ENCODE peak calls at places on chromosomes 16 and 17, in six cellular contexts. One of them, this sample, is unnamed.

GRCh38 chr16:68064791-68065365 is 20.3 kb upstream of the NFATC3 start:
- DNase-seq in pancreas: peak; percentile 64
- DNase-seq in NB4: peak; percentile 80
- DNase-seq in cardiac fibroblast: peak; percentile 86
- DNase-seq in OCI-LY7: peak; percentile 75
- DNase-seq in dorsolateral prefrontal cortex: peak; percentile 52
- DNase-seq in this sample: peak; percentile 79

GRCh38 chr17:46972346-46972745 is 6.7 kb downstream of the RPRML start:
- DNase-seq in pancreas: peak; percentile 41
- DNase-seq in NB4: no peak
- DNase-seq in cardiac fibroblast: no peak
- DNase-seq in OCI-LY7: no peak
- DNase-seq in dorsolateral prefrontal cortex: peak; percentile 61
- DNase-seq in this sample: peak; percentile 45

GRCh38 chr17:18181358-18181757 is 2.3 kb upstream of the ALKBH5 start:
- DNase-seq in pancreas: no peak
- DNase-seq in NB4: no peak
- DNase-seq in cardiac fibroblast: peak; percentile 52
- DNase-seq in OCI-LY7: no peak
- DNase-seq in dorsolateral prefrontal cortex: no peak
- DNase-seq in this sample: no peak

GRCh38 chr17:40548982-40549680 is 16.1 kb downstream of the CCR7 start:
- DNase-seq in pancreas: peak; percentile 43
- DNase-seq in NB4: no peak
- DNase-seq in cardiac fibroblast: peak; percentile 97
- DNase-seq in OCI-LY7: no peak
- DNase-seq in dorsolateral prefrontal cortex: peak; percentile 1
- DNase-seq in this sample: peak; percentile 45

GRCh38 chr17:7777017-7777416 is 57.0 kb upstream of the KDM6B start:
- DNase-seq in pancreas: no peak
- DNase-seq in NB4: no peak
- DNase-seq in cardiac fibroblast: no peak
- DNase-seq in OCI-LY7: no peak
- DNase-seq in dorsolateral prefrontal cortex: no peak
- DNase-seq in this sample: no peak

GRCh38 chr16:12998376-12999085 is 97.1 kb downstream of the SHISA9 start:
- DNase-seq in pancreas: no peak
- DNase-seq in NB4: no peak
- DNase-seq in cardiac fibroblast: no peak
- DNase-seq in OCI-LY7: no peak
- DNase-seq in dorsolateral prefrontal cortex: no peak
- DNase-seq in this sample: no peak

GRCh38 chr17:57009737-57010445 is 32.0 kb downstream of the SCPEP1 start:
- DNase-seq in pancreas: peak; percentile 55
- DNase-seq in NB4: peak; percentile 80
- DNase-seq in cardiac fibroblast: peak; percentile 51
- DNase-seq in OCI-LY7: peak; percentile 81
- DNase-seq in dorsolateral prefrontal cortex: peak; percentile 57
- DNase-seq in this sample: peak; percentile 78

GRCh38 chr16:2882460-2883026 is 472 bp upstream of the FLYWCH2 start:
- DNase-seq in pancreas: peak; percentile 96
- DNase-seq in NB4: peak; percentile 98
- DNase-seq in cardiac fibroblast: peak; percentile 99
- DNase-seq in OCI-LY7: peak; percentile 98
- DNase-seq in dorsolateral prefrontal cortex: peak; percentile 99
- DNase-seq in this sample: peak; percentile 95

GRCh38 chr17:58587713-58588117 is 73.3 kb upstream of the MTMR4 start:
- DNase-seq in pancreas: peak; percentile 62
- DNase-seq in NB4: peak; percentile 59
- DNase-seq in cardiac fibroblast: peak; percentile 54
- DNase-seq in OCI-LY7: peak; percentile 73
- DNase-seq in dorsolateral prefrontal cortex: peak; percentile 62
- DNase-seq in this sample: peak; percentile 59

GRCh38 chr17:44636562-44636961 is 19.7 kb upstream of the MEIOC start:
- DNase-seq in pancreas: no peak
- DNase-seq in NB4: peak; percentile 60
- DNase-seq in cardiac fibroblast: peak; percentile 70
- DNase-seq in OCI-LY7: peak; percentile 45
- DNase-seq in dorsolateral prefrontal cortex: no peak
- DNase-seq in this sample: no peak

GRCh38 chr17:40437095-40437732 is 6.0 kb upstream of the IGFBP4 start:
- DNase-seq in pancreas: no peak
- DNase-seq in NB4: peak; percentile 71
- DNase-seq in cardiac fibroblast: peak; percentile 37
- DNase-seq in OCI-LY7: no peak
- DNase-seq in dorsolateral prefrontal cortex: no peak
- DNase-seq in this sample: peak; percentile 23

GRCh38 chr16:4615389-4616046 is 830 bp upstream of the UBALD1 start:
- DNase-seq in pancreas: peak; percentile 62
- DNase-seq in NB4: no peak
- DNase-seq in cardiac fibroblast: no peak
- DNase-seq in OCI-LY7: peak; percentile 36
- DNase-seq in dorsolateral prefrontal cortex: no peak
- DNase-seq in this sample: peak; percentile 50

GRCh38 chr17:5128905-5129535 is 13.2 kb downstream of the USP6 start:
- DNase-seq in pancreas: no peak
- DNase-seq in NB4: no peak
- DNase-seq in cardiac fibroblast: no peak
- DNase-seq in OCI-LY7: no peak
- DNase-seq in dorsolateral prefrontal cortex: no peak
- DNase-seq in this sample: no peak

GRCh38 chr17:80463784-80464400 is 12.5 kb downstream of the NPTX1 start:
- DNase-seq in pancreas: no peak
- DNase-seq in NB4: no peak
- DNase-seq in cardiac fibroblast: no peak
- DNase-seq in OCI-LY7: no peak
- DNase-seq in dorsolateral prefrontal cortex: no peak
- DNase-seq in this sample: no peak

GRCh38 chr17:37458805-37459204 is 30.9 kb upstream of the DUSP14 start:
- DNase-seq in pancreas: no peak
- DNase-seq in NB4: no peak
- DNase-seq in cardiac fibroblast: peak; percentile 90
- DNase-seq in OCI-LY7: no peak
- DNase-seq in dorsolateral prefrontal cortex: no peak
- DNase-seq in this sample: no peak

GRCh38 chr17:3845361-3845753 is 689 bp downstream of the NCBP3 start:
- DNase-seq in pancreas: no peak
- DNase-seq in NB4: peak; percentile 27
- DNase-seq in cardiac fibroblast: no peak
- DNase-seq in OCI-LY7: peak; percentile 49
- DNase-seq in dorsolateral prefrontal cortex: peak; percentile 24
- DNase-seq in this sample: no peak

GRCh38 chr17:78785663-78786057 is 3.6 kb upstream of the CYTH1 start:
- DNase-seq in pancreas: no peak
- DNase-seq in NB4: no peak
- DNase-seq in cardiac fibroblast: no peak
- DNase-seq in OCI-LY7: no peak
- DNase-seq in dorsolateral prefrontal cortex: no peak
- DNase-seq in this sample: no peak

GRCh38 chr17:77852666-77853207 is 105.8 kb upstream of the TNRC6C start:
- DNase-seq in pancreas: no peak
- DNase-seq in NB4: no peak
- DNase-seq in cardiac fibroblast: no peak
- DNase-seq in OCI-LY7: no peak
- DNase-seq in dorsolateral prefrontal cortex: no peak
- DNase-seq in this sample: no peak

GRCh38 chr17:16512011-16512410 is 20.0 kb upstream of the LRRC75A start:
- DNase-seq in pancreas: no peak
- DNase-seq in NB4: peak; percentile 65
- DNase-seq in cardiac fibroblast: no peak
- DNase-seq in OCI-LY7: peak; percentile 42
- DNase-seq in dorsolateral prefrontal cortex: no peak
- DNase-seq in this sample: no peak

GRCh38 chr17:61492759-61493526 is 40.7 kb downstream of the TBX4 start:
- DNase-seq in pancreas: no peak
- DNase-seq in NB4: no peak
- DNase-seq in cardiac fibroblast: no peak
- DNase-seq in OCI-LY7: no peak
- DNase-seq in dorsolateral prefrontal cortex: no peak
- DNase-seq in this sample: no peak

GRCh38 chr16:11671676-11672075 is 3.4 kb downstream of the SNN start:
- DNase-seq in pancreas: no peak
- DNase-seq in NB4: no peak
- DNase-seq in cardiac fibroblast: no peak
- DNase-seq in OCI-LY7: no peak
- DNase-seq in dorsolateral prefrontal cortex: no peak
- DNase-seq in this sample: no peak

GRCh38 chr16:85104821-85105391 is 7.4 kb downstream of the CIBAR2 start:
- DNase-seq in pancreas: no peak
- DNase-seq in NB4: peak; percentile 62
- DNase-seq in cardiac fibroblast: no peak
- DNase-seq in OCI-LY7: peak; percentile 79
- DNase-seq in dorsolateral prefrontal cortex: no peak
- DNase-seq in this sample: no peak

GRCh38 chr16:82456683-82457082 is 170.1 kb upstream of the CDH13 start:
- DNase-seq in pancreas: peak; percentile 59
- DNase-seq in NB4: peak; percentile 63
- DNase-seq in cardiac fibroblast: peak; percentile 61
- DNase-seq in OCI-LY7: peak; percentile 54
- DNase-seq in dorsolateral prefrontal cortex: no peak
- DNase-seq in this sample: peak; percentile 73

GRCh38 chr17:63258785-63259184 is 187.3 kb downstream of the CYB561 start:
- DNase-seq in pancreas: no peak
- DNase-seq in NB4: no peak
- DNase-seq in cardiac fibroblast: no peak
- DNase-seq in OCI-LY7: no peak
- DNase-seq in dorsolateral prefrontal cortex: no peak
- DNase-seq in this sample: no peak

GRCh38 chr16:86542756-86543750 is 12.0 kb downstream of the MTHFSD start:
- DNase-seq in pancreas: no peak
- DNase-seq in NB4: no peak
- DNase-seq in cardiac fibroblast: no peak
- DNase-seq in OCI-LY7: no peak
- DNase-seq in dorsolateral prefrontal cortex: no peak
- DNase-seq in this sample: no peak

GRCh38 chr17:77790143-77790829 is 168.2 kb upstream of the TNRC6C start:
- DNase-seq in pancreas: no peak
- DNase-seq in NB4: no peak
- DNase-seq in cardiac fibroblast: no peak
- DNase-seq in OCI-LY7: no peak
- DNase-seq in dorsolateral prefrontal cortex: no peak
- DNase-seq in this sample: no peak

GRCh38 chr16:85689285-85689949 is 663 bp upstream of the GINS2 start:
- DNase-seq in pancreas: no peak
- DNase-seq in NB4: no peak
- DNase-seq in cardiac fibroblast: no peak
- DNase-seq in OCI-LY7: no peak
- DNase-seq in dorsolateral prefrontal cortex: no peak
- DNase-seq in this sample: no peak

GRCh38 chr17:76551685-76552084 is 11.8 kb downstream of the PRCD start:
- DNase-seq in pancreas: no peak
- DNase-seq in NB4: no peak
- DNase-seq in cardiac fibroblast: no peak
- DNase-seq in OCI-LY7: no peak
- DNase-seq in dorsolateral prefrontal cortex: no peak
- DNase-seq in this sample: no peak

GRCh38 chr17:82356028-82356427 is 3.0 kb upstream of the TEX19 start:
- DNase-seq in pancreas: peak; percentile 55
- DNase-seq in NB4: no peak
- DNase-seq in cardiac fibroblast: peak; percentile 34
- DNase-seq in OCI-LY7: no peak
- DNase-seq in dorsolateral prefrontal cortex: no peak
- DNase-seq in this sample: no peak
- H3K4me3 ChIP-seq in pancreas: no peak overlapping the region
- H3K4me3 ChIP-seq in NB4: no peak overlapping the region
- H3K4me3 ChIP-seq in cardiac fibroblast: no peak overlapping the region
- H3K4me3 ChIP-seq in OCI-LY7: no peak overlapping the region
- H3K4me3 ChIP-seq in dorsolateral prefrontal cortex: no peak overlapping the region
- H3K4me3 ChIP-seq in this sample: no peak overlapping the region

GRCh38 chr16:90019543-90020259 is 445 bp upstream of the DBNDD1 start:
- DNase-seq in pancreas: peak; percentile 54
- DNase-seq in NB4: peak; percentile 53
- DNase-seq in cardiac fibroblast: peak; percentile 67
- DNase-seq in OCI-LY7: peak; percentile 57
- DNase-seq in dorsolateral prefrontal cortex: peak; percentile 37
- DNase-seq in this sample: peak; percentile 72
- TF ChIP-seq CTCF in pancreas: no peak
- TF ChIP-seq CTCF in NB4: peak; percentile 6
- TF ChIP-seq CTCF in cardiac fibroblast: no peak
- TF ChIP-seq CTCF in OCI-LY7: peak; percentile 62
- TF ChIP-seq CTCF in dorsolateral prefrontal cortex: no peak
- TF ChIP-seq CTCF in this sample: no peak

GRCh38 chr17:27351741-27352140 is 57.8 kb downstream of the WSB1 start:
- DNase-seq in pancreas: no peak
- DNase-seq in NB4: no peak
- DNase-seq in cardiac fibroblast: peak; percentile 46
- DNase-seq in OCI-LY7: no peak
- DNase-seq in dorsolateral prefrontal cortex: no peak
- DNase-seq in this sample: no peak

GRCh38 chr17:27346228-27346899 is 52.5 kb downstream of the WSB1 start:
- DNase-seq in pancreas: no peak
- DNase-seq in NB4: no peak
- DNase-seq in cardiac fibroblast: no peak
- DNase-seq in OCI-LY7: no peak
- DNase-seq in dorsolateral prefrontal cortex: no peak
- DNase-seq in this sample: no peak

GRCh38 chr17:27349540-27350021 is 55.7 kb downstream of the WSB1 start:
- DNase-seq in pancreas: no peak
- DNase-seq in NB4: no peak
- DNase-seq in cardiac fibroblast: no peak
- DNase-seq in OCI-LY7: no peak
- DNase-seq in dorsolateral prefrontal cortex: no peak
- DNase-seq in this sample: no peak

GRCh38 chr17:27345141-27345904 is 51.4 kb downstream of the WSB1 start:
- DNase-seq in pancreas: peak; percentile 50
- DNase-seq in NB4: no peak
- DNase-seq in cardiac fibroblast: no peak
- DNase-seq in OCI-LY7: no peak
- DNase-seq in dorsolateral prefrontal cortex: no peak
- DNase-seq in this sample: no peak

GRCh38 chr17:27348196-27348595 is 54.3 kb downstream of the WSB1 start:
- DNase-seq in pancreas: no peak
- DNase-seq in NB4: no peak
- DNase-seq in cardiac fibroblast: no peak
- DNase-seq in OCI-LY7: no peak
- DNase-seq in dorsolateral prefrontal cortex: no peak
- DNase-seq in this sample: no peak
- H3K4me3 ChIP-seq in pancreas: no peak overlapping the region
- H3K4me3 ChIP-seq in NB4: no peak overlapping the region
- H3K4me3 ChIP-seq in cardiac fibroblast: no peak overlapping the region
- H3K4me3 ChIP-seq in OCI-LY7: peak overlapping the region; percentile 63
- H3K4me3 ChIP-seq in dorsolateral prefrontal cortex: no peak overlapping the region
- H3K4me3 ChIP-seq in this sample: no peak overlapping the region

DNA sequence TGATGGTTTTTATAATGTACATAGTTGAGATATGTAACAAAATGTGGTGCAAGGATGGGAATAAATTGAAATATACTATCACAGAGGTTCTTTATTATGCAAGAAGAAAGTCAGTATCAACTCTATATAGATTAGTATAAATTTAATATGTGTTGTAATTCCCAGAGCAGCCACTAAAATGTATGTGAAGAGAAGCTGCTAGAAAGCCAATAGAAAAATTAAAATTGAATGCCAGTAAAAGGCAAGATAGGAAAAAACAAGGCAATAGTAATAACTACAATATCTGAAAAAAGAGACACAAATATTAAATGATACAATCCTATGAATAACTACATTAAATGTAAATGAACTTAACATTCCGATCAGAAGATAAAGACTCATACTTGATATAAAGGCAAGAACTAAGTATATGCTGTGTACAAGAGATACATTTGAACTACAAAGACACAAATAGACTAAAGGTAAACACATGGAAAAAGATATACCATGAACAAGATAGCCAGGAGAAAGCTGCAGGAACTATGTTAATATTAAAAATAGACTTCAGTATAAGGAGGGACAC is 92.0 kb downstream of the ABCA8 start:
- DNase-seq in pancreas: no peak
- DNase-seq in NB4: no peak
- DNase-seq in cardiac fibroblast: no peak
- DNase-seq in OCI-LY7: no peak
- DNase-seq in dorsolateral prefrontal cortex: no peak
- DNase-seq in this sample: no peak
- TF ChIP-seq CTCF in pancreas: no peak
- TF ChIP-seq CTCF in NB4: no peak
- TF ChIP-seq CTCF in cardiac fibroblast: no peak
- TF ChIP-seq CTCF in OCI-LY7: peak; percentile 43
- TF ChIP-seq CTCF in dorsolateral prefrontal cortex: no peak
- TF ChIP-seq CTCF in this sample: no peak